ENCODE peak calls at places on chromosomes 13 and 19, in eight cellular contexts. P, B, J, F, G, Y, Q and C are unnamed samples.

GRCh38 chr19:7857727-7858701 is 16.2 kb downstream of the PRR36 start:
- DNase-seq in G (no peak), B (no peak), J (no peak), Q (no peak), F (no peak), P (no peak), Y (no peak), C (no peak)

GRCh38 chr19:55640577-55641375 is at the start of gene ZNF580:
- DNase-seq in Q (no peak), J (peak; percentile 47), G (peak; percentile 71), P (peak; percentile 75), Y (no peak), F (peak; percentile 79), B (peak; percentile 86), C (peak; percentile 79)

GRCh38 chr13:52022355-52022754 is 2.1 kb upstream of the UTP14C start:
- DNase-seq in G (no peak), Q (no peak), B (no peak), F (no peak), Y (no peak), P (no peak), J (no peak), C (no peak)

GRCh38 chr19:54535601-54536000 is 33.0 kb downstream of the LAIR2 start:
- DNase-seq in B (no peak), F (no peak), Q (no peak), P (no peak), J (no peak), G (no peak), Y (no peak), C (no peak)

GRCh38 chr13:79060216-79060615 is 345.8 kb downstream of the RBM26 start:
- DNase-seq in Q (no peak), G (no peak), J (no peak), P (no peak), Y (no peak), F (no peak), B (no peak), C (no peak)

GRCh38 chr13:26377038-26377437 is 123.1 kb downstream of the CDK8 start:
- DNase-seq in Q (no peak), J (peak; percentile 42), Y (no peak), B (no peak), G (no peak), P (peak; percentile 3), F (no peak), C (peak; percentile 6)

GRCh38 chr19:48556163-48556562 is 4.2 kb downstream of the SULT2B1 start:
- DNase-seq in G (no peak), Y (no peak), P (peak; percentile 41), B (no peak), J (no peak), Q (no peak), F (no peak), C (peak; percentile 52)

GRCh38 chr19:30223866-30224688 is 148.1 kb upstream of the ZNF536 start:
- DNase-seq in G (no peak), F (no peak), P (no peak), B (no peak), Y (no peak), J (no peak), Q (no peak), C (no peak)

GRCh38 chr19:10864538-10864899 is 6.8 kb upstream of the CARM1 start:
- DNase-seq in Y (no peak), P (peak; percentile 67), F (peak; percentile 90), B (peak; percentile 92), Q (no peak), G (peak; percentile 85), J (peak; percentile 60), C (peak; percentile 59)

GRCh38 chr13:34044660-34045080 is 226.7 kb downstream of the RFC3 start:
- DNase-seq in G (no peak), Y (no peak), F (no peak), P (peak; percentile 57), B (no peak), J (no peak), Q (no peak), C (peak; percentile 83)

GRCh38 chr13:23901365-23901764 is 4.1 kb upstream of the C1QTNF9B start:
- DNase-seq in B (no peak), Q (no peak), Y (no peak), P (peak; percentile 44), J (no peak), G (no peak), F (no peak), C (peak; percentile 41)

GRCh38 chr13:58574791-58575190 is 943.2 kb downstream of the PCDH17 start:
- DNase-seq in Q (no peak), J (no peak), B (no peak), F (no peak), G (no peak), Y (no peak), P (no peak), C (no peak)

GRCh38 chr19:51016798-51017683 is 2.5 kb downstream of the KLK10 start:
- DNase-seq in P (peak; percentile 14), G (no peak), B (no peak), Q (no peak), J (no peak), Y (no peak), F (peak; percentile 64), C (peak; percentile 16)

GRCh38 chr13:95676100-95676774 is 702 bp upstream of the DNAJC3 start:
- DNase-seq in B (no peak), P (no peak), F (peak; percentile 40), G (no peak), Q (peak; percentile 44), Y (no peak), J (peak; percentile 32), C (peak; percentile 11)

GRCh38 chr13:71751074-71751473 is 115.9 kb downstream of the DACH1 start:
- DNase-seq in G (no peak), Y (no peak), F (no peak), Q (no peak), P (no peak), B (no peak), J (no peak), C (no peak)

GRCh38 chr13:105908581-105908980 is 626.9 kb downstream of the EFNB2 start:
- DNase-seq in J (peak; percentile 91), G (no peak), Q (no peak), F (no peak), Y (no peak), B (no peak), P (peak; percentile 30), C (peak; percentile 26)

DNA sequence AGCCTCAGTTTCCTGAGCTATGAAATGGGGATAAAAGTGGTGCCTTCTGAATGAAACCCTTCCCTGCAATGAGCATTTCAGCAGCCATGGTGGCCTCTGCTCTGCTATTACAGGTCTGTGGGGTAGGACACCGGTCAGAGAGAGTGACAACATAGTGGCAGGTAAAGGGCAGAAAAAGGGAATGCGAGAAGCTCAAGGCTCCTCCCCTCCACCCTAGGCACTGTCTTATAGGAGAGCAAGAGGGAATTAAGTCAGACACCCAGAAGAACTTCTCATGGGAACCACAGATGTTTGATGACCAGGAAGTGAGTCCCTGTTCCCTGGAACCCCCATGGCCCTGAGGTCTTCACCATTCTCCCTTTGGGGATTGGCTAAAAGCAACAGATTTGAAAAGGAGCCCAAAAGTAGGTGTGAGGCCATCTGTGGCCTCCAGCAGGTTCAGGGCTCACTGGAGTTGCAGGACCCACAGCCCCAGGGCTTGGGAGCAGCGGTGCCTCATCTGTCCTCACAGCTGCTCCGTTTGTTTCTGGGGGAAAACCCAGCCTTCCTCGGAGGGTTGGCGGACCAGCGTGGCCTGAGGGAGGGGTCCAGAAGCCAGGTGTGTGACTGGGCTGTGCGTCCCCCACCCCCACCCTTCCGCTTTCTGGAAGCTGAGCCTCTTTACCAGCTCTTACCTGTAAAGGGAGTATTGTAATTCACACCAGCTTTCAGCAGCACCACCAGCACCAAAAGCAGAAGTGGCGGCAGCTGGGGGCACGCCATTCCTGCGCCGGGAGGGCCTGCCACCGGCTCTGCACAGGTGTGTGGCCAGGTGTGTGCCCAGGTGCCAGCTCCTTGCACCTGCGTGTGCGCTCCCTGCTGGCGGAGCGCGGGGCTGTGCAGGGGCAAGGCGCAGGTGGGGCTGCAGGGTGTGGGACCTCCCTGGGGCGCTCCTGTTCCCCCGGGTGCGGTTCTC is 19.4 kb downstream of the IQCN start:
- DNase-seq in J (peak; percentile 37), F (peak; percentile 80), B (no peak), P (no peak), G (no peak), Q (no peak), Y (no peak), C (no peak)
- TF ChIP-seq CTCF in J (peak; percentile 45), F (peak; percentile 35), B (no peak), P (peak; percentile 4), G (no peak), Q (peak; percentile 23), Y (peak; percentile 32), C (no peak)

DNA sequence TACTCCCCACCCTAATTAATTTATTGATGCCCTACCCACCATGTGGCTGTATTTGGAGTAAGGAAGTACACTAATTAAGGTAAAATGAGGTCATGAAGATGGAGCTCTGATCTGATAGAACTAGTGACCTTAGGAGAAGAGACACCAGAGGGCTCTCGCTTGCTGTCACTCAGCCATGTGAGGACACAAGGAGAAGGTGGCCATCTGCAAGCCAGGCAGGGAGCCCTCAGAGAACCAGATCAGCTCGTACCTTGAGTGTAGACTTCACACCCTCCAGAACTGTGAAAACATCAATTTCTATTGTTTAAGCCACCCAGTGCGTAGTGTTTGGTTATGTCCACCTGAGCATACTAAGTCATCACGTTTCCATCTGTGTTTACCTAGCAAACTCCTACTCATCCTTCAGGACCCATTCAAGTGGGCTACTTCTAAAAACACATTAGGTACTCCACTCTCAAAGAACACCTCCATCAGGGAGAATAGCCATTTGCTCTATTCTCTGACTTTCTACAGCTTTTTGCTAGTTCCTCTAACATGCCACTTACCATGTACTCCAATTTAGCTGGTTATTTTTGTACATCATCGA is 157.6 kb upstream of the RNF113B start:
- DNase-seq in Q (no peak), Y (no peak), P (no peak), J (no peak), G (no peak), B (no peak), F (no peak), C (no peak)
- H3K4me3 ChIP-seq in Q (no peak overlapping the region), Y (no peak overlapping the region), P (no peak overlapping the region), J (no peak overlapping the region), G (no peak overlapping the region), B (no peak overlapping the region), F (no peak overlapping the region), C (no peak overlapping the region)

GRCh38 chr13:49649963-49650312 is 21.6 kb downstream of the ARL11 start:
- DNase-seq in G (no peak), F (no peak), B (no peak), J (no peak), Q (no peak), P (no peak), Y (no peak), C (no peak)

GRCh38 chr13:49646688-49647087 is 18.4 kb downstream of the ARL11 start:
- DNase-seq in Y (no peak), B (no peak), J (no peak), P (no peak), Q (no peak), G (no peak), F (no peak), C (no peak)

GRCh38 chr13:49652691-49653305 is 24.5 kb downstream of the ARL11 start:
- DNase-seq in P (no peak), J (no peak), G (no peak), F (peak; percentile 48), Y (no peak), Q (no peak), B (no peak), C (peak; percentile 70)

GRCh38 chr13:49651775-49652690 is 23.7 kb downstream of the ARL11 start:
- DNase-seq in F (no peak), G (no peak), Y (no peak), J (no peak), B (no peak), P (no peak), Q (no peak), C (no peak)

GRCh38 chr13:49649244-49649962 is 21.1 kb downstream of the ARL11 start:
- DNase-seq in Q (no peak), F (no peak), J (no peak), Y (no peak), P (peak; percentile 22), B (no peak), G (no peak), C (peak; percentile 56)
- TF ChIP-seq CTCF in Q (no peak), F (no peak), J (no peak), Y (peak; percentile 8), P (peak; percentile 68), B (peak; percentile 4), G (peak; percentile 56), C (peak; percentile 49)

GRCh38 chr13:99691552-99691951 is 190.3 kb downstream of the TM9SF2 start:
- DNase-seq in F (no peak), P (no peak), Q (peak; percentile 15), B (no peak), G (no peak), J (no peak), Y (no peak), C (no peak)
- H3K4me3 ChIP-seq in F (no peak overlapping the region), P (no peak overlapping the region), Q (peak overlapping the region; percentile 41), B (no peak overlapping the region), G (no peak overlapping the region), J (no peak overlapping the region), Y (no peak overlapping the region), C (no peak overlapping the region)